ENCODE peak calls at places on chromosome 2, in seven cellular contexts. K is neural crest cell, V is H9, J is BE2C, P is lung, B is cardiac fibroblast, T is lower lobe of right lung. X is an unnamed sample.
A peak's percentile ranks its signal among the peaks of the same experiment; 100 is the strongest.

GRCh38 chr2:57376985-57377384 is 669.6 kb upstream of the VRK2 start:
- DNase-seq in P (no peak), B (no peak), T (no peak), J (no peak), V (no peak), K (no peak), X (no peak)

GRCh38 chr2:23563673-23564617 is 179.0 kb downstream of the KLHL29 start:
- DNase-seq in J (no peak), K (no peak), B (peak; percentile 75), P (peak; percentile 52), V (peak; percentile 53), T (peak; percentile 60), X (no peak)

GRCh38 chr2:25618676-25619075 is 54.7 kb downstream of the DTNB start:
- DNase-seq in J (no peak), T (no peak), K (no peak), P (no peak), B (peak; percentile 57), V (no peak), X (no peak)

GRCh38 chr2:40380721-40381120 is 71.2 kb downstream of the SLC8A1 start:
- DNase-seq in P (no peak), B (no peak), T (no peak), K (no peak), V (no peak), J (no peak), X (no peak)

GRCh38 chr2:133331437-133331836 is 236.8 kb downstream of the NCKAP5 start:
- DNase-seq in B (no peak), V (no peak), P (peak; percentile 38), T (no peak), K (no peak), J (no peak), X (no peak)

GRCh38 chr2:25228848-25229674 is 60.7 kb upstream of the POMC start:
- DNase-seq in P (peak; percentile 67), J (peak; percentile 87), T (peak; percentile 69), B (peak; percentile 84), V (peak; percentile 91), K (peak; percentile 66), X (no peak)

GRCh38 chr2:85457877-85458316 is 39.4 kb downstream of the SH2D6 start:
- DNase-seq in J (no peak), P (no peak), K (no peak), V (no peak), T (no peak), B (no peak), X (no peak)

GRCh38 chr2:235416816-235417499 is 76.9 kb upstream of the AGAP1 start:
- DNase-seq in K (no peak), J (no peak), P (peak; percentile 51), V (no peak), T (peak; percentile 60), B (peak; percentile 73), X (no peak)

GRCh38 chr2:3430740-3431490 is 51.4 kb downstream of the TRAPPC12 start:
- DNase-seq in V (no peak), K (no peak), J (no peak), P (no peak), T (no peak), B (peak; percentile 7), X (no peak)

GRCh38 chr2:47629501-47630460 is 153.2 kb upstream of the MSH6 start:
- DNase-seq in T (no peak), V (no peak), K (no peak), P (no peak), B (no peak), J (no peak), X (no peak)

GRCh38 chr2:196234672-196235071 is 63.3 kb upstream of the STK17B start:
- DNase-seq in T (no peak), J (no peak), P (no peak), B (peak; percentile 78), K (no peak), V (no peak), X (no peak)

GRCh38 chr2:26631815-26632214 is 9.4 kb downstream of the CIB4 start:
- DNase-seq in B (no peak), V (no peak), K (no peak), T (peak; percentile 24), J (no peak), P (no peak), X (no peak)

GRCh38 chr2:212421571-212422334 is 116.8 kb downstream of the ERBB4 start:
- DNase-seq in J (no peak), K (no peak), P (no peak), B (peak; percentile 40), T (no peak), V (no peak), X (peak; percentile 19)

GRCh38 chr2:101012706-101013181 is 10.7 kb downstream of the RPL31 start:
- DNase-seq in P (no peak), J (peak; percentile 15), T (no peak), V (no peak), B (peak; percentile 69), K (peak; percentile 54), X (no peak)

GRCh38 chr2:105144941-105145300 is 96.6 kb upstream of the GPR45 start:
- DNase-seq in P (no peak), K (no peak), J (no peak), B (no peak), T (no peak), V (no peak), X (no peak)

GRCh38 chr2:100733344-100734187 is 86.4 kb upstream of the NPAS2 start:
- DNase-seq in V (peak; percentile 51), J (no peak), P (peak; percentile 60), K (no peak), T (peak; percentile 50), B (peak; percentile 95), X (no peak)

GRCh38 chr2:111918383-111918806 is 20.0 kb downstream of the MERTK start:
- DNase-seq in P (no peak), T (no peak), K (no peak), J (peak; percentile 70), B (peak; percentile 77), V (no peak), X (peak; percentile 68)

GRCh38 chr2:180122874-180123273 is 115.8 kb upstream of the CWC22 start:
- DNase-seq in B (peak; percentile 45), V (no peak), J (no peak), P (no peak), K (no peak), T (no peak), X (no peak)

GRCh38 chr2:172962824-172963223 is 112.8 kb upstream of the MAP3K20 start:
- DNase-seq in J (no peak), K (no peak), P (no peak), B (peak; percentile 60), V (no peak), T (no peak), X (no peak)

GRCh38 chr2:133012847-133013734 is 343.1 kb upstream of the LYPD1 start:
- DNase-seq in B (no peak), V (no peak), T (no peak), P (no peak), J (no peak), K (no peak), X (no peak)

GRCh38 chr2:105005601-105006000 is 32.3 kb upstream of the MRPS9 start:
- DNase-seq in K (no peak), P (peak; percentile 32), V (no peak), B (no peak), J (no peak), T (no peak), X (no peak)

GRCh38 chr2:231110551-231110950 is 14.3 kb downstream of the HTR2B start:
- DNase-seq in V (no peak), J (no peak), T (no peak), K (no peak), P (no peak), B (peak; percentile 85), X (no peak)
- TF ChIP-seq CTCF in V (no peak), J (peak; percentile 37), T (no peak), K (no peak), P (no peak), B (peak; percentile 35), X (no peak)

GRCh38 chr2:240703417-240704341 is 12.0 kb downstream of the AQP12A start:
- DNase-seq in B (no peak), T (no peak), K (no peak), V (no peak), J (no peak), P (no peak), X (no peak)

GRCh38 chr2:240704651-240705050 is 13.0 kb downstream of the AQP12A start:
- DNase-seq in P (no peak), K (no peak), B (no peak), J (peak; percentile 14), T (no peak), V (no peak), X (no peak)

GRCh38 chr2:240701091-240701735 is 9.5 kb downstream of the AQP12A start:
- DNase-seq in T (peak; percentile 40), J (peak; percentile 13), P (no peak), V (no peak), B (no peak), K (no peak), X (no peak)

GRCh38 chr2:240701736-240702639 is 10.3 kb downstream of the AQP12A start:
- DNase-seq in T (peak; percentile 39), V (no peak), J (no peak), P (no peak), K (no peak), B (no peak), X (no peak)

GRCh38 chr2:240702640-240703011 is 11.0 kb downstream of the AQP12A start:
- DNase-seq in T (no peak), B (no peak), K (no peak), P (no peak), J (no peak), V (no peak), X (no peak)
- TF ChIP-seq CTCF in T (no peak), B (no peak), K (no peak), P (no peak), J (no peak), V (no peak), X (no peak)

GRCh38 chr2:221070106-221070505 is 502.0 kb downstream of the EPHA4 start:
- DNase-seq in K (no peak), P (no peak), V (no peak), T (no peak), B (no peak), J (no peak), X (no peak)

GRCh38 chr2:221063568-221063967 is 508.5 kb downstream of the EPHA4 start:
- DNase-seq in T (no peak), P (no peak), V (no peak), K (no peak), J (no peak), B (no peak), X (no peak)

GRCh38 chr2:221073650-221074049 is 498.5 kb downstream of the EPHA4 start:
- DNase-seq in T (no peak), B (no peak), K (no peak), P (no peak), V (no peak), J (no peak), X (no peak)

GRCh38 chr2:221068123-221068522 is 504.0 kb downstream of the EPHA4 start:
- DNase-seq in T (no peak), J (no peak), B (no peak), P (no peak), V (no peak), K (no peak), X (no peak)
- TF ChIP-seq CTCF in T (no peak), J (no peak), B (no peak), P (no peak), V (no peak), K (no peak), X (no peak)

DNA sequence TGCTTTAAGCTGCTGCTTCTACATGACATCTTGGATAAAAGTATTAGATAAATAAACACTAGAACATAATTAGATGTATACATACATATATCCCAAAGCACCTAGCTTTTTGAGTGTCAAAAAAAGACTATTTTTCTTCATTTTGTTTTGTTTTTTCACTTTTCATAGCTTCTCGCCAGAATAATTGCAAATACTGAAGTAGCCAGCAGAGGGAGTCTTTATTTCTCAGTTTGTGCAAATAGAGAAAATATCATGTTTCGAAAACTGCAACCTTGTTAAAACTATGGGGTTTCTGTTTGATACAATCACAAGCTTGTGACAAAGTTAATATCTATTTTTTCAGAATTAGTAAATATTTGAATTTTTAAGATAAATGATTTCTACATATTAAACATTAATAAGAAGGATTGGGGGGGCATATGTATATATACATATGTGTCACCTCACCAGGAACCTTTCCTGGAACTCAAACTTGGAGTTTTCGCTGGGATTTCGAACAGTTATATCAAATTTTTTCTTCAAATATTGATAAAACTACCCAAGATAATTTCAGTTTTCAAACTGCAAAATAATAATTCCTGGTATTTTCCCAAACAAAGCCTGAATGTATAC is 61.0 kb downstream of the GRB14 start:
- DNase-seq in T (no peak), J (no peak), B (peak; percentile 58), P (no peak), V (no peak), K (no peak), X (no peak)
- TF ChIP-seq CTCF in T (peak; percentile 74), J (peak; percentile 58), B (peak; percentile 64), P (no peak), V (peak; percentile 79), K (peak; percentile 85), X (peak; percentile 52)

X was measured in AG04449.